ENCODE peak calls at places on chromosomes 12 and 14, in seven cellular contexts. One of them, this sample, is unnamed. For H3K4me1 and H3K9me3, the result is how much of the 10 kb centered on the place peaks cover.

GRCh38 chr14:29668201-29668600 is 259.4 kb downstream of the PRKD1 start:
- DNase-seq in SK-N-SH: no peak
- DNase-seq in GM12878: no peak
- DNase-seq in K562: no peak
- DNase-seq in HCT116: no peak
- DNase-seq in HepG2: no peak
- DNase-seq in H1: no peak
- DNase-seq in this sample: no peak

GRCh38 chr12:103495783-103496456 is at the start of gene C12orf42:
- DNase-seq in SK-N-SH: peak
- DNase-seq in GM12878: peak
- DNase-seq in K562: no peak
- DNase-seq in HCT116: peak
- DNase-seq in HepG2: no peak
- DNase-seq in H1: no peak
- DNase-seq in this sample: peak

GRCh38 chr12:133106253-133106652 is 23.8 kb downstream of the ZNF891 start:
- DNase-seq in SK-N-SH: no peak
- DNase-seq in GM12878: no peak
- DNase-seq in K562: no peak
- DNase-seq in HCT116: no peak
- DNase-seq in HepG2: no peak
- DNase-seq in H1: no peak
- DNase-seq in this sample: no peak

GRCh38 chr12:28237423-28237822 is 47.2 kb downstream of the CCDC91 start:
- DNase-seq in SK-N-SH: no peak
- DNase-seq in GM12878: no peak
- DNase-seq in K562: no peak
- DNase-seq in HCT116: no peak
- DNase-seq in HepG2: peak
- DNase-seq in H1: no peak
- DNase-seq in this sample: peak

GRCh38 chr12:4932576-4932975 is 22.9 kb downstream of the KCNA1 start:
- DNase-seq in SK-N-SH: no peak
- DNase-seq in GM12878: no peak
- DNase-seq in K562: no peak
- DNase-seq in HCT116: no peak
- DNase-seq in HepG2: no peak
- DNase-seq in H1: no peak
- DNase-seq in this sample: no peak

GRCh38 chr12:132159555-132160003 is 15.3 kb downstream of the NOC4L start:
- DNase-seq in SK-N-SH: no peak
- DNase-seq in GM12878: no peak
- DNase-seq in K562: no peak
- DNase-seq in HCT116: no peak
- DNase-seq in HepG2: no peak
- DNase-seq in H1: no peak
- DNase-seq in this sample: no peak

GRCh38 chr12:1047898-1048660 is 57.1 kb downstream of the ERC1 start:
- DNase-seq in SK-N-SH: peak
- DNase-seq in GM12878: no peak
- DNase-seq in K562: no peak
- DNase-seq in HCT116: no peak
- DNase-seq in HepG2: no peak
- DNase-seq in H1: no peak
- DNase-seq in this sample: no peak

GRCh38 chr12:47903151-47903611 is 1.6 kb downstream of the VDR start:
- DNase-seq in SK-N-SH: no peak
- DNase-seq in GM12878: no peak
- DNase-seq in K562: no peak
- DNase-seq in HCT116: no peak
- DNase-seq in HepG2: no peak
- DNase-seq in H1: no peak
- DNase-seq in this sample: no peak

GRCh38 chr14:90519262-90519920 is 122.6 kb downstream of the CALM1 start:
- DNase-seq in SK-N-SH: no peak
- DNase-seq in GM12878: no peak
- DNase-seq in K562: no peak
- DNase-seq in HCT116: no peak
- DNase-seq in HepG2: no peak
- DNase-seq in H1: no peak
- DNase-seq in this sample: no peak

GRCh38 chr14:90520326-90520725 is 123.5 kb downstream of the CALM1 start:
- DNase-seq in SK-N-SH: no peak
- DNase-seq in GM12878: no peak
- DNase-seq in K562: no peak
- DNase-seq in HCT116: no peak
- DNase-seq in HepG2: no peak
- DNase-seq in H1: no peak
- DNase-seq in this sample: no peak

GRCh38 chr14:90517431-90517841 is 120.6 kb downstream of the CALM1 start:
- DNase-seq in SK-N-SH: no peak
- DNase-seq in GM12878: no peak
- DNase-seq in K562: no peak
- DNase-seq in HCT116: no peak
- DNase-seq in HepG2: peak
- DNase-seq in H1: no peak
- DNase-seq in this sample: no peak

GRCh38 chr14:90518075-90518940 is 121.5 kb downstream of the CALM1 start:
- DNase-seq in SK-N-SH: no peak
- DNase-seq in GM12878: no peak
- DNase-seq in K562: no peak
- DNase-seq in HCT116: no peak
- DNase-seq in HepG2: no peak
- DNase-seq in H1: no peak
- DNase-seq in this sample: no peak

GRCh38 chr14:90518941-90519256 is 122.1 kb downstream of the CALM1 start:
- DNase-seq in SK-N-SH: no peak
- DNase-seq in GM12878: no peak
- DNase-seq in K562: peak
- DNase-seq in HCT116: peak
- DNase-seq in HepG2: peak
- DNase-seq in H1: no peak
- DNase-seq in this sample: no peak
- H3K4me1 ChIP-seq in SK-N-SH: under half
- H3K4me1 ChIP-seq in GM12878: under half
- H3K4me1 ChIP-seq in K562: under half
- H3K4me1 ChIP-seq in HCT116: half or more
- H3K4me1 ChIP-seq in HepG2: half or more
- H3K4me1 ChIP-seq in H1: under half
- H3K4me1 ChIP-seq in this sample: under half

GRCh38 chr14:39324097-39324496 is 90.4 kb downstream of the MIA2 start:
- DNase-seq in SK-N-SH: no peak
- DNase-seq in GM12878: no peak
- DNase-seq in K562: no peak
- DNase-seq in HCT116: no peak
- DNase-seq in HepG2: no peak
- DNase-seq in H1: no peak
- DNase-seq in this sample: no peak

GRCh38 chr14:39318574-39318973 is 84.9 kb downstream of the MIA2 start:
- DNase-seq in SK-N-SH: no peak
- DNase-seq in GM12878: no peak
- DNase-seq in K562: no peak
- DNase-seq in HCT116: no peak
- DNase-seq in HepG2: no peak
- DNase-seq in H1: no peak
- DNase-seq in this sample: no peak

GRCh38 chr14:39316844-39317553 is 83.3 kb downstream of the MIA2 start:
- DNase-seq in SK-N-SH: no peak
- DNase-seq in GM12878: no peak
- DNase-seq in K562: no peak
- DNase-seq in HCT116: no peak
- DNase-seq in HepG2: no peak
- DNase-seq in H1: no peak
- DNase-seq in this sample: no peak

GRCh38 chr14:39320318-39320717 is 86.6 kb downstream of the MIA2 start:
- DNase-seq in SK-N-SH: no peak
- DNase-seq in GM12878: no peak
- DNase-seq in K562: no peak
- DNase-seq in HCT116: no peak
- DNase-seq in HepG2: no peak
- DNase-seq in H1: no peak
- DNase-seq in this sample: no peak

GRCh38 chr14:39322807-39323206 is 89.1 kb downstream of the MIA2 start:
- DNase-seq in SK-N-SH: no peak
- DNase-seq in GM12878: no peak
- DNase-seq in K562: no peak
- DNase-seq in HCT116: no peak
- DNase-seq in HepG2: no peak
- DNase-seq in H1: no peak
- DNase-seq in this sample: no peak
- TF ChIP-seq YY1 in SK-N-SH: no peak
- TF ChIP-seq YY1 in GM12878: no peak
- TF ChIP-seq YY1 in K562: no peak
- TF ChIP-seq YY1 in HCT116: no peak
- TF ChIP-seq YY1 in HepG2: no peak
- TF ChIP-seq YY1 in H1: no peak
- TF ChIP-seq YY1 in this sample: no peak

DNA sequence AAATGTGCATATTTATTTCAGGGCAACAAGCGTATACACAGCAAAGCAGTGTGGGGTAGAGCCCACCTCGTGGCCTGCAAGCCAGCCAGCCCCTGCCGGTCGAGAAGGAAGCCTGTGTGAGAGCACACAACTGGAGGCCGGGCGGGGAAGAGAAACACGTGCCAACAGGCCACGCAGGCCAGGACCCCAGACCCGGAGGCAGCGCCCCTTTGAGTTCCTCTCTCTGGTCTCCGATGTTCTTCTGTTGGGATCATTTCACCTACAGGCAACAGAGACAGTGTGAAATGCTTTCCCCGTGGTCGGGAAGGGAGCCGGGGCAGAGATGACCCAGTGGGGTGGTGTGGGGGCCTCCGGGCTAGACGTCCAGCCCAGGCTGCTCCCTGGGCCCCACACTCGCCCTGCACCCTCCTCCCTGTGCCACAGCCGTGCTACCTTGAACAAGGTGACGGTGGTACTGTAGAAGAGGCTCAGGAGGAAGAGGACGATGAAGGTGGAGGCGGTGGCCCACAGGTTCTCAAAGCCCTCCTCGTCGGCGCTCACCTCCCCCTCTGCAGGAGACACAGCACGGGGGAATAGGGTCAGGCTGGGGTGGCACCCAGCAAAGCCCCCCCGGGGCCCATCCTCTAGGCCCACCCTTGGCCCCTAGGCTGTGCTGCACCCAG is 325.5 kb downstream of the TMEM121 start:
- DNase-seq in SK-N-SH: peak
- DNase-seq in GM12878: no peak
- DNase-seq in K562: no peak
- DNase-seq in HCT116: no peak
- DNase-seq in HepG2: no peak
- DNase-seq in H1: no peak
- DNase-seq in this sample: no peak
- H3K9me3 ChIP-seq in SK-N-SH: under half
- H3K9me3 ChIP-seq in GM12878: under half
- H3K9me3 ChIP-seq in K562: under half
- H3K9me3 ChIP-seq in HCT116: under half
- H3K9me3 ChIP-seq in HepG2: under half
- H3K9me3 ChIP-seq in H1: half or more
- H3K9me3 ChIP-seq in this sample: under half

GRCh38 chr12:108697905-108698304 is 33.4 kb downstream of the CORO1C start:
- DNase-seq in SK-N-SH: no peak
- DNase-seq in GM12878: no peak
- DNase-seq in K562: no peak
- DNase-seq in HCT116: no peak
- DNase-seq in HepG2: no peak
- DNase-seq in H1: no peak
- DNase-seq in this sample: no peak

GRCh38 chr12:108699955-108700563 is 31.3 kb downstream of the CORO1C start:
- DNase-seq in SK-N-SH: no peak
- DNase-seq in GM12878: no peak
- DNase-seq in K562: peak
- DNase-seq in HCT116: no peak
- DNase-seq in HepG2: no peak
- DNase-seq in H1: no peak
- DNase-seq in this sample: no peak

GRCh38 chr12:108696111-108696995 is 35.0 kb downstream of the CORO1C start:
- DNase-seq in SK-N-SH: no peak
- DNase-seq in GM12878: no peak
- DNase-seq in K562: peak
- DNase-seq in HCT116: no peak
- DNase-seq in HepG2: no peak
- DNase-seq in H1: no peak
- DNase-seq in this sample: no peak

GRCh38 chr12:108694812-108695278 is 36.5 kb downstream of the CORO1C start:
- DNase-seq in SK-N-SH: no peak
- DNase-seq in GM12878: no peak
- DNase-seq in K562: peak
- DNase-seq in HCT116: no peak
- DNase-seq in HepG2: no peak
- DNase-seq in H1: no peak
- DNase-seq in this sample: no peak

DNA sequence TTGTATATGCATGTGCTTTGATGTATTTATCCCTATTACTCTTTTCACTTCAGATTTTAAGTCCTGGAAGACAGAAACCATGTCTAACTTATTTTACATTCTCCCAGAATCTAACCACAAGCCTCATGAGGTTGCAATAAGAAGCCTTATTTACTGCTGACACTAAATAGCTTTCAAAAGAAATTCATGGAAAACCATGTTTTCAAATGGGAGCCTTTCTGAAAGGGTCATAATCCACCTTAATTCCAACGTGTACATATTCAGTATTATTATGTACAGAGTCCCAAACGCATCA is 34.4 kb downstream of the CORO1C start:
- DNase-seq in SK-N-SH: no peak
- DNase-seq in GM12878: no peak
- DNase-seq in K562: no peak
- DNase-seq in HCT116: no peak
- DNase-seq in HepG2: no peak
- DNase-seq in H1: no peak
- DNase-seq in this sample: no peak
- H3K4me1 ChIP-seq in SK-N-SH: half or more
- H3K4me1 ChIP-seq in GM12878: under half
- H3K4me1 ChIP-seq in K562: under half
- H3K4me1 ChIP-seq in HCT116: under half
- H3K4me1 ChIP-seq in HepG2: under half
- H3K4me1 ChIP-seq in H1: under half
- H3K4me1 ChIP-seq in this sample: under half

DNA sequence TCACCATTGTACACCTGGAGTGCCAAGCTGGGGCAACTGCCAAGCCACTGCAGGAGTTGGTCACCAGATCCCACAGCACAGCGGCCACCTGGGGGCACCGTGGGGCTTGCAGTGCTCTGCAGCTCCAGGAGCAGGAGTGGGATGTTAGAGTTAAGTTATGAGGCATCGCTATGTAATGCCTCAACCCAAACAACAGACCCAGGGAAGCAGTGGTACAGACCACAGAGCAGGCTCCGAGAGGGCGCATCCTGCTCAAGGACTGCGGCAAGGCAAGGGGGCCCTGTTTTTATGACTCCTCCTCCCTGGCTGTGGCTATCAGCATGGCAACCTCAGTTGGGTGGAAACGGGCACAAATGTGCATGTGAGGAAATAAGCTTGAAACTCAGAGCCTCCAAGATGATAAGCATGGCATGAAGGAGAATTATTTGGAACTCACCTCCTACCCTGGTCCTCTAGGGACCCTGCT is 63.1 kb downstream of the ARL6IP4 start:
- DNase-seq in SK-N-SH: peak
- DNase-seq in GM12878: no peak
- DNase-seq in K562: no peak
- DNase-seq in HCT116: peak
- DNase-seq in HepG2: peak
- DNase-seq in H1: peak
- DNase-seq in this sample: peak
- TF ChIP-seq YY1 in SK-N-SH: no peak
- TF ChIP-seq YY1 in GM12878: no peak
- TF ChIP-seq YY1 in K562: no peak
- TF ChIP-seq YY1 in HCT116: no peak
- TF ChIP-seq YY1 in HepG2: no peak
- TF ChIP-seq YY1 in H1: no peak
- TF ChIP-seq YY1 in this sample: no peak

This sample was measured in NT2/D1.